ENCODE peak calls at places on chromosomes 11 and 22, in four cellular contexts. Q is keratinocyte, A is ascending aorta, H is ovary. Z is an unnamed sample. For H3K36me3, the result is how much of the 10 kb centered on the place peaks cover.

GRCh38 chr22:35275580-35275979 is 18.3 kb downstream of the HMGXB4 start:
- DNase-seq in Q (no peak), A (no peak), H (no peak), Z (no peak)

GRCh38 chr22:49272546-49273125 is 555.0 kb downstream of the BRD1 start:
- DNase-seq in Q (no peak), A (no peak), H (no peak), Z (no peak)

GRCh38 chr22:49956914-49957825 is 3.4 kb upstream of the PIM3 start:
- DNase-seq in Q (no peak), A (no peak), H (no peak), Z (no peak)

GRCh38 chr11:87213444-87213843 is 175.7 kb downstream of the TMEM135 start:
- DNase-seq in Q (no peak), A (no peak), H (no peak), Z (no peak)

GRCh38 chr22:49756656-49757055 is 71.0 kb downstream of the BRD1 start:
- DNase-seq in Q (no peak), A (no peak), H (no peak), Z (no peak)

GRCh38 chr11:2990617-2991476 is 1.3 kb downstream of the NAP1L4 start:
- DNase-seq in Q (no peak), A (no peak), H (no peak), Z (no peak)

GRCh38 chr11:71342951-71343827 is 90.8 kb upstream of the SHANK2 start:
- DNase-seq in Q (no peak), A (no peak), H (no peak), Z (no peak)

GRCh38 chr11:17686185-17686980 is 33.0 kb upstream of the MYOD1 start:
- DNase-seq in Q (no peak), A (no peak), H (no peak), Z (no peak)

GRCh38 chr11:63478896-63479295 is 12.1 kb downstream of the PLAAT5 start:
- DNase-seq in Q (peak), A (no peak), H (peak), Z (no peak)

GRCh38 chr11:13679768-13680167 is 11.3 kb downstream of the FAR1 start:
- DNase-seq in Q (no peak), A (no peak), H (no peak), Z (no peak)

GRCh38 chr11:95671768-95672167 is 117.8 kb downstream of the FAM76B start:
- DNase-seq in Q (no peak), A (no peak), H (no peak), Z (no peak)

GRCh38 chr22:46854125-46854870 is 91.8 kb downstream of the TBC1D22A start:
- DNase-seq in Q (no peak), A (peak), H (no peak), Z (peak)

GRCh38 chr11:77019976-77020591 is 14.1 kb upstream of the B3GNT6 start:
- DNase-seq in Q (no peak), A (no peak), H (no peak), Z (no peak)

GRCh38 chr11:105189586-105189985 is 50.0 kb upstream of the CARD18 start:
- DNase-seq in Q (no peak), A (no peak), H (no peak), Z (no peak)

GRCh38 chr22:17284917-17285316 is 65.7 kb upstream of the ADA2 start:
- DNase-seq in Q (no peak), A (no peak), H (no peak), Z (peak)

GRCh38 chr11:42524534-42525227 is 787.1 kb upstream of the API5 start:
- DNase-seq in Q (no peak), A (no peak), H (peak), Z (peak)

GRCh38 chr11:58805065-58805464 is 39.4 kb downstream of the GLYATL2 start:
- DNase-seq in Q (peak), A (no peak), H (no peak), Z (no peak)

GRCh38 chr11:20367313-20367948 is 3.9 kb downstream of the HTATIP2 start:
- DNase-seq in Q (peak), A (no peak), H (peak), Z (no peak)

GRCh38 chr22:31044262-31044861 is 36.8 kb upstream of the SMTN start:
- DNase-seq in Q (no peak), A (peak), H (peak), Z (peak)

GRCh38 chr11:85444479-85444878 is 182.7 kb downstream of the DLG2 start:
- DNase-seq in Q (no peak), A (no peak), H (no peak), Z (no peak)
- H3K27ac ChIP-seq in Q (no peak), A (no peak), H (no peak), Z (no peak)

GRCh38 chr11:124902616-124903015 is 5.0 kb upstream of the ROBO4 start:
- DNase-seq in Q (no peak), A (no peak), H (no peak), Z (no peak)
- H3K36me3 ChIP-seq in Q (under half), A (under half), H (under half), Z (under half)

DNA sequence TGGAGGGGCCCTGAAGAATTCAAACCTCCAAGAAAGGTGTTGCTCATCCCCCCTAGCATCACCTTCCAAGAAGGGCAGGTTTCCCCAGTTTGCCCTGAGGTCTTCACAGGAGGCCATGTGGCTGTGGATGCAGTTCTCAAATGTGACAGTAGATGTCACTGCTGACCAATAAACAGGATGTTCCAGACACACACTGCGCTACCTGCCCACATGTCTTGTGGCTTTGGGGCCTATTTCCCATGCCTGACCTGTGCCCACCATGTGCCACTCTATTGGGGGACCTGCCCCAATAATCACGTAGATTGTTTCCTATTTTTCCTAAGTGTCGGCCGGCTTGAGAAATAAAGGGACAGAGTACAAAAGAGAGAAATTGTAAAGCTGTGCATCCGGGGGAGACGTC is 4.5 kb downstream of the GSTT2 start:
- DNase-seq in Q (no peak), A (no peak), H (no peak), Z (no peak)
- TF ChIP-seq CTCF in Q (peak), A (no peak), H (no peak), Z (peak)

DNA sequence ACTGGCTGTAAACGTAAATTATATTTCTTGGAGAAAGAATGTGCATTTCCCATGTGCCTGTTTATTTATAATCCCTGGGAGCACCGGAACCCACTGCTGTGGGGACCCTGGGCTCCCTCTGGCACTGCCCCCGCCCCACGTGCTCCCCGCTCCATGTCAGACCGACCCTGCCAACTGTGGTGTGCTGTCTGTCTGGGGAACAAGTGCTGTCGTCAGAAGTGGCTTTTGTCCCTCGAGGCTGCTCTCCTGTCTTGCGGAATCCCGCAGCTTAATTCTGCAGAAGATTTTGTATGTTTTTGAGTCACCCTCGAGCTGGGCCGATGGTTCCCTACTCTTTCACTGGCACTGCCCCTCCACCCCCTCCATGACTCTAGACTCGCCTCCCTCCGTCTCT is 2.4 kb downstream of the LRRC10B start:
- DNase-seq in Q (no peak), A (no peak), H (no peak), Z (no peak)
- H3K27ac ChIP-seq in Q (no peak), A (no peak), H (no peak), Z (peak)

GRCh38 chr11:118636569-118637290 is 29.3 kb downstream of the PHLDB1 start:
- DNase-seq in Q (no peak), A (no peak), H (no peak), Z (no peak)

GRCh38 chr11:118639899-118640298 is 32.5 kb downstream of the PHLDB1 start:
- DNase-seq in Q (no peak), A (no peak), H (no peak), Z (no peak)

GRCh38 chr11:118640332-118641154 is 33.1 kb downstream of the PHLDB1 start:
- DNase-seq in Q (no peak), A (no peak), H (no peak), Z (no peak)

GRCh38 chr11:118641463-118642019 is 34.1 kb downstream of the PHLDB1 start:
- DNase-seq in Q (no peak), A (no peak), H (no peak), Z (no peak)

DNA sequence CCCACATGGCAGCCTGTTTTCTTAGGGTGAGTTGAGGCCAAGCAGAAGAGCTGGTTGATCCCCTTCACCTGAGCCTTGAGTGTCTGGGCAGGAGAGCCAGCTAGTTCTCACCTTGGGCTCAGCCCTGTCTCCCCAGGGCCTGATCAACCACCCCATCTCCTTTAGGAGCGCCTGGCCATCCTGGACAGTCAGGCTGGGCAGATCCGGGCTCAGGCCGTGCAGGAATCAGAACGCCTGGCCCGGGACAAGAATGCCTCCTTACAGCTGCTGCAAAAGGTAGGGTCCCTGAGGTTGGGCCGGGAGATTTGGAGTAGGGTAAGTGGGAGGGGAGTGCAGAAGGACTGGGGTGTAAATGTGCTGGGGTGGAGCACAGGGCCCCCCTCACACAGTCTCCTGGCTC is 31.3 kb downstream of the PHLDB1 start:
- DNase-seq in Q (no peak), A (no peak), H (no peak), Z (no peak)
- H3K36me3 ChIP-seq in Q (under half), A (half or more), H (under half), Z (half or more)

Z was measured in heart right ventricle.